ENCODE peak calls at places on chromosomes 2 and 18, in ten cellular contexts. Z is HL-60, U is retina, A is mesenteric fat pad, N is ELR, J is lower lobe of right lung, K is AG08395, P is endothelial cell, Q is amniotic epithelial cell, L is cardiac fibroblast. I is an unnamed sample.

GRCh38 chr2:54866179-54866578 is 142.7 kb downstream of the EML6 start:
- DNase-seq in Z (no peak), U (no peak), A (no peak), N (no peak), J (no peak), K (no peak), P (no peak), Q (no peak), L (no peak), I (no peak)

GRCh38 chr18:12657048-12657848 is 659 bp downstream of the SPIRE1 start:
- DNase-seq in Z (no peak), U (peak; percentile 80), A (no peak), N (peak; percentile 66), J (peak; percentile 64), K (peak; percentile 42), P (peak; percentile 54), Q (peak; percentile 45), L (peak; percentile 39), I (no peak)

GRCh38 chr2:27092696-27093429 is 6.3 kb downstream of the KHK start:
- DNase-seq in Z (no peak), U (no peak), A (no peak), N (peak; percentile 52), J (no peak), K (peak; percentile 29), P (no peak), Q (no peak), L (no peak), I (no peak)

GRCh38 chr2:215436705-215437570 is 1.1 kb upstream of the FN1 start:
- DNase-seq in Z (no peak), U (peak; percentile 70), A (no peak), N (peak; percentile 47), J (peak; percentile 60), K (no peak), P (peak; percentile 46), Q (peak; percentile 48), L (peak; percentile 72), I (no peak)

GRCh38 chr18:47775961-47776360 is 154.5 kb downstream of the SMAD2 start:
- DNase-seq in Z (no peak), U (no peak), A (no peak), N (peak; percentile 40), J (no peak), K (peak; percentile 21), P (no peak), Q (no peak), L (peak; percentile 46), I (no peak)

GRCh38 chr18:75305984-75306383 is 95.4 kb downstream of the TSHZ1 start:
- DNase-seq in Z (no peak), U (no peak), A (no peak), N (no peak), J (no peak), K (no peak), P (no peak), Q (no peak), L (no peak), I (no peak)

GRCh38 chr2:62344472-62344871 is 148.6 kb downstream of the B3GNT2 start:
- DNase-seq in Z (no peak), U (no peak), A (no peak), N (no peak), J (no peak), K (no peak), P (no peak), Q (peak; percentile 16), L (no peak), I (no peak)

GRCh38 chr2:510839-511238 is 166.4 kb downstream of the TMEM18 start:
- DNase-seq in Z (no peak), U (no peak), A (no peak), N (no peak), J (no peak), K (no peak), P (no peak), Q (no peak), L (no peak), I (no peak)

GRCh38 chr18:57846258-57846657 is 43.1 kb upstream of the ATP8B1 start:
- DNase-seq in Z (no peak), U (no peak), A (no peak), N (peak; percentile 91), J (no peak), K (peak; percentile 65), P (no peak), Q (peak; percentile 71), L (peak; percentile 73), I (peak; percentile 83)

GRCh38 chr2:128641421-128642095 is 322.9 kb upstream of the HS6ST1 start:
- DNase-seq in Z (no peak), U (no peak), A (peak; percentile 57), N (no peak), J (no peak), K (no peak), P (no peak), Q (no peak), L (no peak), I (no peak)

GRCh38 chr2:207055254-207055653 is 110.5 kb downstream of the KLF7 start:
- DNase-seq in Z (no peak), U (no peak), A (no peak), N (no peak), J (no peak), K (no peak), P (no peak), Q (no peak), L (no peak), I (no peak)

GRCh38 chr2:23595021-23595420 is 210.0 kb downstream of the KLHL29 start:
- DNase-seq in Z (no peak), U (no peak), A (no peak), N (no peak), J (no peak), K (no peak), P (no peak), Q (no peak), L (no peak), I (no peak)

GRCh38 chr2:121705390-121705789 is 31.3 kb downstream of the NIFK start:
- DNase-seq in Z (no peak), U (no peak), A (peak; percentile 26), N (no peak), J (no peak), K (no peak), P (no peak), Q (no peak), L (no peak), I (no peak)